ENCODE peak calls at places on chromosomes 7 and 10, in ten cellular contexts. G is adrenal gland, Q is body of pancreas, K is A549, B is IMR-90, W is heart left ventricle, T is prostate gland, O is stomach, V is breast epithelium, U is Peyer's patch. J is an unnamed sample.

GRCh38 chr10:119337796-119338432 is 130.5 kb downstream of the GRK5 start:
- DNase-seq in G (no peak), Q (no peak), K (no peak), B (peak; percentile 74), W (peak; percentile 2), T (no peak), O (no peak), V (no peak), U (no peak), J (no peak)

GRCh38 chr7:155362380-155363145 is 64.9 kb downstream of the INSIG1 start:
- DNase-seq in G (no peak), Q (no peak), K (no peak), B (no peak), W (no peak), T (no peak), O (no peak), V (no peak), U (no peak), J (no peak)

GRCh38 chr7:139094030-139094429 is 15.5 kb downstream of the ZC3HAV1 start:
- DNase-seq in G (no peak), Q (no peak), K (no peak), B (no peak), W (no peak), T (no peak), O (no peak), V (no peak), U (no peak), J (no peak)

GRCh38 chr7:22587322-22587721 is 87.3 kb upstream of the STEAP1B start:
- DNase-seq in G (no peak), Q (no peak), K (no peak), B (no peak), W (no peak), T (no peak), O (no peak), V (no peak), U (no peak), J (no peak)

GRCh38 chr7:13963925-13964324 is 25.5 kb downstream of the ETV1 start:
- DNase-seq in G (no peak), Q (no peak), K (no peak), B (no peak), W (no peak), T (no peak), O (no peak), V (no peak), U (no peak), J (no peak)

GRCh38 chr7:114740095-114740494 is 181.8 kb upstream of the MDFIC start:
- DNase-seq in G (no peak), Q (no peak), K (no peak), B (no peak), W (no peak), T (no peak), O (no peak), V (no peak), U (no peak), J (no peak)

GRCh38 chr10:32091046-32091445 is 34.8 kb upstream of the KIF5B start:
- DNase-seq in G (no peak), Q (no peak), K (no peak), B (no peak), W (no peak), T (no peak), O (no peak), V (no peak), U (no peak), J (no peak)

GRCh38 chr10:32298066-32298812 is 48.7 kb downstream of the EPC1 start:
- DNase-seq in G (no peak), Q (no peak), K (peak; percentile 68), B (peak; percentile 93), W (no peak), T (no peak), O (no peak), V (no peak), U (no peak), J (no peak)

GRCh38 chr7:25852249-25852994 is 299.6 kb upstream of the NFE2L3 start:
- DNase-seq in G (no peak), Q (no peak), K (no peak), B (no peak), W (no peak), T (no peak), O (no peak), V (no peak), U (peak; percentile 68), J (no peak)

GRCh38 chr7:50791921-50792341 is 9.2 kb upstream of the GRB10 start:
- DNase-seq in G (no peak), Q (no peak), K (no peak), B (peak; percentile 38), W (no peak), T (peak; percentile 38), O (no peak), V (no peak), U (no peak), J (no peak)

GRCh38 chr7:16978358-16979244 is 96.8 kb upstream of the AGR3 start:
- DNase-seq in G (no peak), Q (no peak), K (peak; percentile 38), B (peak; percentile 88), W (no peak), T (no peak), O (no peak), V (no peak), U (no peak), J (no peak)

GRCh38 chr7:55111007-55111406 is 92.2 kb downstream of the EGFR start:
- DNase-seq in G (no peak), Q (no peak), K (no peak), B (peak; percentile 80), W (no peak), T (no peak), O (no peak), V (peak; percentile 56), U (no peak), J (no peak)

GRCh38 chr7:38679419-38679818 is 48.2 kb upstream of the AMPH start:
- DNase-seq in G (no peak), Q (no peak), K (no peak), B (peak; percentile 43), W (no peak), T (no peak), O (no peak), V (no peak), U (no peak), J (no peak)

GRCh38 chr10:35355971-35356724 is 19.8 kb downstream of the CCNY start:
- DNase-seq in G (no peak), Q (no peak), K (no peak), B (no peak), W (no peak), T (no peak), O (no peak), V (no peak), U (no peak), J (no peak)
- H3K4me1 ChIP-seq in G (peaks cover 35% of the 10 kb centered on the region), Q (peaks cover 6% of the 10 kb centered on the region), K (peaks cover 8% of the 10 kb centered on the region), B (peaks cover 21% of the 10 kb centered on the region), W (peaks cover 17% of the 10 kb centered on the region), T (no peaks in the 10 kb centered on the region), O (peaks cover 84% of the 10 kb centered on the region), V (no peaks in the 10 kb centered on the region), U (peaks cover 26% of the 10 kb centered on the region), J (peaks cover 64% of the 10 kb centered on the region)

GRCh38 chr10:36187382-36188042 is 545.4 kb upstream of the FZD8 start:
- DNase-seq in G (peak; percentile 30), Q (no peak), K (no peak), B (no peak), W (no peak), T (no peak), O (no peak), V (no peak), U (no peak), J (no peak)
- H3K27ac ChIP-seq in G (no peak overlapping the region), Q (no peak overlapping the region), K (no peak overlapping the region), B (no peak overlapping the region), W (peak overlapping the region; percentile 51), T (no peak overlapping the region), O (peak overlapping the region; percentile 29), V (no peak overlapping the region), U (no peak overlapping the region), J (no peak overlapping the region)

GRCh38 chr7:151110941-151111645 is 24.8 kb downstream of the AGAP3 start:
- DNase-seq in G (peak; percentile 84), Q (peak; percentile 89), K (peak; percentile 92), B (peak; percentile 65), W (peak; percentile 88), T (peak; percentile 77), O (peak; percentile 86), V (peak; percentile 70), U (peak; percentile 91), J (peak; percentile 84)

GRCh38 chr7:151110236-151110940 is 24.1 kb downstream of the AGAP3 start:
- DNase-seq in G (no peak), Q (no peak), K (no peak), B (no peak), W (no peak), T (no peak), O (no peak), V (no peak), U (no peak), J (no peak)

GRCh38 chr7:151113344-151114150 is 27.3 kb downstream of the AGAP3 start:
- DNase-seq in G (no peak), Q (peak; percentile 56), K (peak; percentile 82), B (peak; percentile 93), W (peak; percentile 52), T (peak; percentile 86), O (no peak), V (peak; percentile 81), U (no peak), J (peak; percentile 86)

GRCh38 chr7:151107882-151108281 is 21.6 kb downstream of the AGAP3 start:
- DNase-seq in G (no peak), Q (no peak), K (no peak), B (no peak), W (no peak), T (no peak), O (no peak), V (no peak), U (no peak), J (no peak)

DNA sequence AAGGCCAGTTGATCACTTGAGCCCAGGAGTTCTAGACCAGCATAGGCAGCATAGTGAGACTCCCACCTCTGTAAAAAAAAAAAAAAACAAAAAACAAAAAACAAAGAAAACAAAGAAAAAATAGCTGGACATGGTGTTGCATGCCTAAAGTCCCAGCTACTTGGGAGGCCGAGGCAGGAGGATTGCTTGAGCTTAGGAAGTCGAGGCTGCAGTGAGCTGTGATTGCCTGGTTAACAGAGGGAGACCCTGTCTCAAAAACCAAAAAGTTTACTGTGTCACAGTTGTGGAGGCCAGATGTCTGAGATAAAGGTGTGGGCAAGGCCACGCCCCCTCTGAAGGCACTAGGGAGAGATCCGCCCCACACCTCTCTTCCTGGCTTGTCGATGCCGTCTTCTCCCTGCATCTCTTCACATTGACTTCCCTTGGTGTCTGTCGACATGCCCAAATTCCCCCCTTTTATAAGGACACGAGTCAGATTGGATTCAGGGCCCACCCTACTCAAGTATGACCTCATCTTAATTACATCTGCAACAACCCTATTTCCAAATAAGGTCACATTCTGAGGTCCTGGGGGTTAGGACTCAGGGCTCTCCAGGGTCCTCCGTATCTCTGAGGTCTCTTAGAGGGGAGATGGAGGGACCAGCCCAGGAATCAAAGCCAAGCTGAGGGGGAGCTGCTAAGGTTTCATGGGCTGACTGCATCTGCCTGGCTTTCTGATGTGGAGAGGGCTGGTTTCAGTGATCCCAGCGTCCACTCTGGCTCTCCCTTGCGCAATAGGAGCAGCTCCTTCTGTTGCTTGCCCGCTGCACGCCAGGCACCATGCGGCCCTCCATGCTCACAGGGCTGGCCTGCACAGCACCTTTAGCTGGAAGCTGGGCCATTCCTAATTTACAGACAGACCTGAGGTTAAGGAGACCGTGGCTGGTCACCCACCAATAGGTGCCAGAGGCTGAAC is 23.1 kb downstream of the AGAP3 start:
- DNase-seq in G (no peak), Q (no peak), K (no peak), B (no peak), W (no peak), T (no peak), O (no peak), V (no peak), U (no peak), J (no peak)
- TF ChIP-seq POLR2A in G (no peak), Q (no peak), K (no peak), B (no peak), W (no peak), T (no peak), O (no peak), V (no peak), U (no peak), J (no peak)

GRCh38 chr7:94969434-94970084 is 62.2 kb downstream of the PPP1R9A start:
- DNase-seq in G (no peak), Q (no peak), K (no peak), B (no peak), W (no peak), T (no peak), O (no peak), V (no peak), U (no peak), J (peak; percentile 11)
- H3K4me1 ChIP-seq in G (peaks cover 20% of the 10 kb centered on the region), Q (peaks cover 41% of the 10 kb centered on the region), K (peaks cover 56% of the 10 kb centered on the region), B (no peaks in the 10 kb centered on the region), W (no peaks in the 10 kb centered on the region), T (no peaks in the 10 kb centered on the region), O (peaks cover 36% of the 10 kb centered on the region), V (no peaks in the 10 kb centered on the region), U (no peaks in the 10 kb centered on the region), J (peaks cover 44% of the 10 kb centered on the region)